ENCODE peak calls at places on chromosomes 16 and 17, in ten cellular contexts. T, W, C, J, P, Y, L, S, G and X are unnamed samples. For H3K4me1, the result is how much of the 10 kb centered on the place peaks cover.

GRCh38 chr16:84013787-84014569 is 28.6 kb downstream of the SLC38A8 start:
- DNase-seq in P (no peak), J (peak), S (peak), C (peak), Y (peak), W (peak), L (peak), G (peak), T (peak), X (peak)

GRCh38 chr17:2175294-2175628 is 120.4 kb downstream of the HIC1 start:
- DNase-seq in J (no peak), C (no peak), G (no peak), L (no peak), P (no peak), Y (no peak), T (no peak), S (no peak), W (no peak), X (no peak)

GRCh38 chr17:50459081-50459676 is 9.5 kb downstream of the CHAD start:
- DNase-seq in W (no peak), J (peak), L (no peak), T (no peak), Y (peak), G (no peak), P (no peak), C (no peak), S (no peak), X (no peak)

GRCh38 chr16:79805621-79806020 is 205.1 kb upstream of the MAF start:
- DNase-seq in T (no peak), C (no peak), L (no peak), W (no peak), G (no peak), S (peak), Y (no peak), J (no peak), P (no peak), X (no peak)

GRCh38 chr16:67441289-67441753 is 10.4 kb downstream of the HSD11B2 start:
- DNase-seq in C (no peak), W (peak), T (no peak), L (no peak), J (no peak), S (no peak), P (no peak), Y (peak), G (no peak), X (peak)

GRCh38 chr16:58114827-58115825 is 14.1 kb downstream of the CFAP20 start:
- DNase-seq in C (no peak), Y (no peak), G (no peak), P (no peak), S (no peak), W (no peak), T (no peak), J (no peak), L (no peak), X (no peak)

GRCh38 chr17:77434136-77435114 is 293.7 kb downstream of the SEC14L1 start:
- DNase-seq in T (no peak), Y (no peak), J (no peak), P (no peak), L (no peak), G (no peak), W (no peak), S (no peak), C (no peak), X (no peak)

GRCh38 chr17:348692-349425 is 3.7 kb downstream of the RPH3AL start:
- DNase-seq in P (no peak), W (peak), C (no peak), G (no peak), T (no peak), S (peak), J (peak), Y (peak), L (no peak), X (peak)

GRCh38 chr16:53100889-53101288 is 46.1 kb downstream of the CHD9 start:
- DNase-seq in C (no peak), Y (no peak), L (no peak), T (no peak), G (no peak), J (no peak), W (no peak), P (no peak), S (no peak), X (no peak)

GRCh38 chr17:75807861-75808260 is 23.3 kb downstream of the UNK start:
- DNase-seq in L (no peak), P (no peak), C (no peak), S (no peak), T (no peak), W (peak), G (no peak), J (no peak), Y (no peak), X (no peak)

GRCh38 chr17:57050303-57050702 is 34.7 kb upstream of the AKAP1 start:
- DNase-seq in L (no peak), S (no peak), C (no peak), T (no peak), W (no peak), J (no peak), G (no peak), Y (no peak), P (no peak), X (no peak)

GRCh38 chr16:49348408-49349176 is 25.0 kb upstream of the C16orf78 start:
- DNase-seq in S (no peak), J (peak), W (no peak), Y (no peak), G (no peak), C (no peak), P (no peak), T (no peak), L (no peak), X (no peak)

GRCh38 chr16:70470927-70471341 is 16.5 kb downstream of the FCSK start:
- DNase-seq in W (peak), T (no peak), J (peak), S (peak), G (peak), C (no peak), P (no peak), L (no peak), Y (no peak), X (peak)

GRCh38 chr16:2370725-2371124 is 30.2 kb upstream of the ABCA3 start:
- DNase-seq in G (no peak), T (no peak), S (no peak), L (no peak), P (no peak), W (no peak), J (no peak), C (no peak), Y (no peak), X (no peak)

GRCh38 chr17:61593404-61593803 is 2.4 kb upstream of the NACA2 start:
- DNase-seq in P (no peak), Y (no peak), S (no peak), J (no peak), T (no peak), G (no peak), L (no peak), W (no peak), C (no peak), X (no peak)

GRCh38 chr16:67805718-67806427 is 487 bp downstream of the RANBP10 start:
- DNase-seq in W (no peak), T (peak), L (no peak), C (no peak), G (peak), P (peak), S (no peak), J (no peak), Y (peak), X (no peak)

GRCh38 chr17:27540300-27541105 is 84.3 kb downstream of the KSR1 start:
- DNase-seq in W (peak), C (no peak), S (peak), T (no peak), L (no peak), P (no peak), G (peak), Y (peak), J (peak), X (peak)

GRCh38 chr16:180101-180920 is at the start of gene HBQ1:
- DNase-seq in T (no peak), C (no peak), W (no peak), J (peak), L (no peak), G (no peak), S (peak), Y (no peak), P (no peak), X (no peak)

GRCh38 chr16:85524630-85525463 is 88.3 kb upstream of the GSE1 start:
- DNase-seq in S (peak), G (no peak), T (no peak), L (no peak), P (no peak), J (peak), C (no peak), W (peak), Y (peak), X (peak)

GRCh38 chr17:410674-411401 is 58.2 kb upstream of the RPH3AL start:
- DNase-seq in Y (no peak), W (no peak), C (no peak), T (peak), J (peak), S (peak), L (peak), G (peak), P (peak), X (no peak)

GRCh38 chr17:17876959-17877547 is 40.3 kb upstream of the SREBF1 start:
- DNase-seq in P (no peak), L (no peak), T (no peak), Y (peak), C (no peak), G (peak), W (peak), S (peak), J (no peak), X (peak)

GRCh38 chr17:17873450-17873991 is 36.7 kb upstream of the SREBF1 start:
- DNase-seq in P (no peak), G (no peak), T (no peak), J (no peak), W (no peak), L (no peak), S (no peak), C (no peak), Y (no peak), X (no peak)

GRCh38 chr17:17872468-17873345 is 35.9 kb upstream of the SREBF1 start:
- DNase-seq in L (no peak), Y (no peak), J (no peak), G (no peak), P (no peak), C (no peak), W (no peak), T (no peak), S (no peak), X (no peak)

GRCh38 chr17:17871913-17872312 is 35.1 kb upstream of the SREBF1 start:
- DNase-seq in P (no peak), J (no peak), G (no peak), L (no peak), W (no peak), C (no peak), Y (no peak), T (no peak), S (no peak), X (no peak)

DNA sequence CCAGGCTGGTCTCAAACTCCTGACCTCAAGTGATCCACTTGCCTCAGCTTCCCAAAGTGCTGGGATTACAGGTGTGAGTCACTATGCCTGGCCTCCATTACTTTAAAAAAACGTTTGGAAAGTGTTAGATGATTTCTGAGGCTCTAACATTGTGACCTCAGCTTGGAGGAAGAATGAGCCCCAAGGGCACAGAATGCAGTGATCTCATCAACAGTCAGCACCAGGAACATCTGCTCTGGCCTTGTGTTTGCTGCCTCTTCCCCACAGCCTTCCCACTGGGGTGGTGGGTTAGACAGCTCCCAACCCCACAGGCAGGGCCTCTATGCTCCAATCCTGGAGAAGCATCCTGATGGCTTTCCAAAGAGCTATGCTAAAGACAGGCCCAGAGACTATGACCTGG is 37.7 kb upstream of the SREBF1 start:
- DNase-seq in P (no peak), W (peak), L (no peak), J (peak), S (peak), C (no peak), G (peak), T (no peak), Y (no peak), X (no peak)
- H3K4me1 ChIP-seq in P (under half), W (half or more), L (under half), J (under half), S (under half), C (under half), G (half or more), T (under half), Y (under half), X (under half)

GRCh38 chr16:21723532-21723931 is 59.8 kb downstream of the OTOA start:
- DNase-seq in T (no peak), C (no peak), P (no peak), J (no peak), S (no peak), G (no peak), L (no peak), W (no peak), Y (no peak), X (no peak)
- H3K27ac ChIP-seq in T (no peak), C (no peak), P (no peak), J (no peak), S (no peak), G (no peak), L (no peak), W (no peak), Y (no peak), X (no peak)

GRCh38 chr17:43016216-43016615 is 6.0 kb downstream of the VAT1 start:
- DNase-seq in Y (no peak), T (no peak), W (no peak), C (no peak), S (no peak), G (no peak), L (no peak), J (no peak), P (no peak), X (no peak)

GRCh38 chr17:43013296-43013695 is 6.7 kb downstream of the IFI35 start:
- DNase-seq in G (no peak), W (no peak), P (no peak), C (no peak), Y (no peak), L (no peak), S (no peak), T (no peak), J (no peak), X (no peak)

GRCh38 chr17:43015579-43015978 is 6.6 kb downstream of the VAT1 start:
- DNase-seq in W (peak), G (peak), C (no peak), L (no peak), J (no peak), S (no peak), Y (no peak), T (no peak), P (no peak), X (no peak)

GRCh38 chr17:43014946-43015519 is 7.2 kb downstream of the VAT1 start:
- DNase-seq in T (no peak), Y (no peak), J (no peak), C (no peak), S (no peak), P (no peak), G (no peak), W (no peak), L (no peak), X (no peak)

GRCh38 chr17:43014020-43014615 is 7.5 kb downstream of the IFI35 start:
- DNase-seq in J (no peak), P (no peak), C (no peak), Y (no peak), L (no peak), W (no peak), S (no peak), T (no peak), G (peak), X (no peak)
- H3K4me1 ChIP-seq in J (under half), P (under half), C (under half), Y (under half), L (under half), W (half or more), S (under half), T (under half), G (half or more), X (half or more)

DNA sequence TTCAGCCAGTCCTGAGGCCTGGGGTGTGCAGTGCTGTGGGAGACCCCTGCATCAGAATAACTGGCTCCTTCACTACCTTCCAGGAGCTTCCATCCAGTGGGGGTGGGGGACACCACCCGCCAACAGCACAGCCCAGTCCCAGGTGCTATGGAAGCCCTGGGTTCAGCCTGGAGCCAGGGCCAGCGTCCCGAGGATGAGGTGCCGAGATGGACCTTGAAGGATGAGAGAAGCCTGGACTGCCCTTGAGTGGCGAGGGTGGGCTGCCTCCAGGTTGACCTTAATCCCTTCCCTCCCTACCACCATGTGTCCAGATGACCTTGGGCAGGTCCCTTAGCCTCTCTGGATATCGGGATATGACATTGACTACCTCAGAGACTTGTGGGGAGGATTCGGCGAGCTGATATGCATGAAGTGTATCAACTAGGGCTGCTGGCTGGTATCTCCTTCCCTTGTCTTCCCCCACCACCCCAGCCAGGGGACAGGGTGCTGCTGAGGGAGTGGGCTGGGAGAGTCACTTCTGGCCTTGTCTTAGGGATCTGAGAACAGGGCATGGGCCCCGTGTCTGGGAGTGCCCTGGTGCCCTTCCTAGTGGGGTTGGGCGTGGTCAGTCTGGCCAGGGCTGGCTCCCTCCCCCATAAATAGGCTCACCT is 14.2 kb upstream of the LASP1NB start:
- DNase-seq in W (no peak), S (no peak), L (no peak), C (no peak), G (no peak), J (no peak), Y (no peak), T (no peak), P (no peak), X (no peak)
- H3K27ac ChIP-seq in W (no peak), S (no peak), L (peak), C (no peak), G (no peak), J (peak), Y (peak), T (no peak), P (no peak), X (no peak)

GRCh38 chr17:31492880-31493655 is 101.6 kb downstream of the RAB11FIP4 start:
- DNase-seq in W (peak), P (peak), G (peak), L (peak), T (peak), J (no peak), Y (peak), C (peak), S (peak), X (peak)
- H3K4me1 ChIP-seq in W (under half), P (half or more), G (under half), L (half or more), T (half or more), J (under half), Y (under half), C (half or more), S (under half), X (half or more)